ENCODE peak calls at places on chromosome 17, in ten cellular contexts. One of them, this sample, is unnamed.

GRCh38 chr17:45096141-45096540 is 35.0 kb downstream of the NMT1 start:
- DNase-seq in head of caudate nucleus: no peak
- DNase-seq in fibroblast of villous mesenchyme: peak; percentile 37
- DNase-seq in HS-5: no peak
- DNase-seq in AG08395: peak; percentile 50
- DNase-seq in endothelial cell: no peak
- DNase-seq in activated naive CD8-positive, alpha-beta T cell treated with anti-CD3 and anti-CD28 coated beads, Interleukin-2, amount 50 U/mL, for 24 hours: no peak
- DNase-seq in NCI-H2081: no peak
- DNase-seq in anterior cingulate cortex: no peak
- DNase-seq in BJ: no peak
- DNase-seq in this sample: no peak

GRCh38 chr17:81601525-81602120 is 35.3 kb downstream of the NPLOC4 start:
- DNase-seq in head of caudate nucleus: no peak
- DNase-seq in fibroblast of villous mesenchyme: peak; percentile 83
- DNase-seq in HS-5: no peak
- DNase-seq in AG08395: peak; percentile 81
- DNase-seq in endothelial cell: peak; percentile 48
- DNase-seq in activated naive CD8-positive, alpha-beta T cell treated with anti-CD3 and anti-CD28 coated beads, Interleukin-2, amount 50 U/mL, for 24 hours: peak; percentile 23
- DNase-seq in NCI-H2081: peak; percentile 55
- DNase-seq in anterior cingulate cortex: no peak
- DNase-seq in BJ: no peak
- DNase-seq in this sample: no peak

GRCh38 chr17:40325156-40326013 is 16.4 kb downstream of the RARA start:
- DNase-seq in head of caudate nucleus: no peak
- DNase-seq in fibroblast of villous mesenchyme: no peak
- DNase-seq in HS-5: no peak
- DNase-seq in AG08395: no peak
- DNase-seq in endothelial cell: no peak
- DNase-seq in activated naive CD8-positive, alpha-beta T cell treated with anti-CD3 and anti-CD28 coated beads, Interleukin-2, amount 50 U/mL, for 24 hours: peak; percentile 46
- DNase-seq in NCI-H2081: no peak
- DNase-seq in anterior cingulate cortex: no peak
- DNase-seq in BJ: no peak
- DNase-seq in this sample: no peak

GRCh38 chr17:2776589-2777241 is 19.5 kb upstream of the RAP1GAP2 start:
- DNase-seq in head of caudate nucleus: peak; percentile 45
- DNase-seq in fibroblast of villous mesenchyme: no peak
- DNase-seq in HS-5: no peak
- DNase-seq in AG08395: no peak
- DNase-seq in endothelial cell: peak; percentile 41
- DNase-seq in activated naive CD8-positive, alpha-beta T cell treated with anti-CD3 and anti-CD28 coated beads, Interleukin-2, amount 50 U/mL, for 24 hours: no peak
- DNase-seq in NCI-H2081: peak; percentile 37
- DNase-seq in anterior cingulate cortex: peak; percentile 6
- DNase-seq in BJ: no peak
- DNase-seq in this sample: no peak

GRCh38 chr17:75301031-75301430 is 11.8 kb upstream of the SLC25A19 start:
- DNase-seq in head of caudate nucleus: no peak
- DNase-seq in fibroblast of villous mesenchyme: no peak
- DNase-seq in HS-5: no peak
- DNase-seq in AG08395: no peak
- DNase-seq in endothelial cell: no peak
- DNase-seq in activated naive CD8-positive, alpha-beta T cell treated with anti-CD3 and anti-CD28 coated beads, Interleukin-2, amount 50 U/mL, for 24 hours: no peak
- DNase-seq in NCI-H2081: no peak
- DNase-seq in anterior cingulate cortex: no peak
- DNase-seq in BJ: no peak
- DNase-seq in this sample: no peak

GRCh38 chr17:83108709-83109108 is 29.3 kb downstream of the METRNL start:
- DNase-seq in head of caudate nucleus: no peak
- DNase-seq in fibroblast of villous mesenchyme: no peak
- DNase-seq in HS-5: no peak
- DNase-seq in AG08395: no peak
- DNase-seq in endothelial cell: no peak
- DNase-seq in activated naive CD8-positive, alpha-beta T cell treated with anti-CD3 and anti-CD28 coated beads, Interleukin-2, amount 50 U/mL, for 24 hours: no peak
- DNase-seq in NCI-H2081: no peak
- DNase-seq in anterior cingulate cortex: no peak
- DNase-seq in BJ: no peak
- DNase-seq in this sample: no peak

GRCh38 chr17:12457493-12457892 is 208.2 kb upstream of the MYOCD start:
- DNase-seq in head of caudate nucleus: no peak
- DNase-seq in fibroblast of villous mesenchyme: no peak
- DNase-seq in HS-5: no peak
- DNase-seq in AG08395: peak; percentile 19
- DNase-seq in endothelial cell: no peak
- DNase-seq in activated naive CD8-positive, alpha-beta T cell treated with anti-CD3 and anti-CD28 coated beads, Interleukin-2, amount 50 U/mL, for 24 hours: no peak
- DNase-seq in NCI-H2081: no peak
- DNase-seq in anterior cingulate cortex: no peak
- DNase-seq in BJ: peak; percentile 24
- DNase-seq in this sample: no peak

GRCh38 chr17:7263071-7263800 is 958 bp upstream of the CLDN7 start:
- DNase-seq in head of caudate nucleus: no peak
- DNase-seq in fibroblast of villous mesenchyme: no peak
- DNase-seq in HS-5: no peak
- DNase-seq in AG08395: no peak
- DNase-seq in endothelial cell: peak; percentile 55
- DNase-seq in activated naive CD8-positive, alpha-beta T cell treated with anti-CD3 and anti-CD28 coated beads, Interleukin-2, amount 50 U/mL, for 24 hours: no peak
- DNase-seq in NCI-H2081: no peak
- DNase-seq in anterior cingulate cortex: no peak
- DNase-seq in BJ: no peak
- DNase-seq in this sample: no peak

GRCh38 chr17:6231886-6232767 is 161.9 kb downstream of the WSCD1 start:
- DNase-seq in head of caudate nucleus: no peak
- DNase-seq in fibroblast of villous mesenchyme: no peak
- DNase-seq in HS-5: no peak
- DNase-seq in AG08395: peak; percentile 44
- DNase-seq in endothelial cell: no peak
- DNase-seq in activated naive CD8-positive, alpha-beta T cell treated with anti-CD3 and anti-CD28 coated beads, Interleukin-2, amount 50 U/mL, for 24 hours: no peak
- DNase-seq in NCI-H2081: no peak
- DNase-seq in anterior cingulate cortex: no peak
- DNase-seq in BJ: no peak
- DNase-seq in this sample: peak; percentile 6

GRCh38 chr17:3888343-3889171 is 4.3 kb downstream of the CAMKK1 start:
- DNase-seq in head of caudate nucleus: no peak
- DNase-seq in fibroblast of villous mesenchyme: peak; percentile 92
- DNase-seq in HS-5: peak; percentile 71
- DNase-seq in AG08395: peak; percentile 95
- DNase-seq in endothelial cell: no peak
- DNase-seq in activated naive CD8-positive, alpha-beta T cell treated with anti-CD3 and anti-CD28 coated beads, Interleukin-2, amount 50 U/mL, for 24 hours: no peak
- DNase-seq in NCI-H2081: no peak
- DNase-seq in anterior cingulate cortex: peak; percentile 68
- DNase-seq in BJ: peak; percentile 80
- DNase-seq in this sample: peak; percentile 81

GRCh38 chr17:55549140-55549539 is 37.9 kb upstream of the SMIM36 start:
- DNase-seq in head of caudate nucleus: no peak
- DNase-seq in fibroblast of villous mesenchyme: peak; percentile 23
- DNase-seq in HS-5: no peak
- DNase-seq in AG08395: no peak
- DNase-seq in endothelial cell: no peak
- DNase-seq in activated naive CD8-positive, alpha-beta T cell treated with anti-CD3 and anti-CD28 coated beads, Interleukin-2, amount 50 U/mL, for 24 hours: no peak
- DNase-seq in NCI-H2081: no peak
- DNase-seq in anterior cingulate cortex: no peak
- DNase-seq in BJ: no peak
- DNase-seq in this sample: no peak

GRCh38 chr17:7561028-7561575 is 617 bp upstream of the SENP3 start:
- DNase-seq in head of caudate nucleus: peak; percentile 89
- DNase-seq in fibroblast of villous mesenchyme: peak; percentile 78
- DNase-seq in HS-5: peak; percentile 43
- DNase-seq in AG08395: peak; percentile 92
- DNase-seq in endothelial cell: peak; percentile 90
- DNase-seq in activated naive CD8-positive, alpha-beta T cell treated with anti-CD3 and anti-CD28 coated beads, Interleukin-2, amount 50 U/mL, for 24 hours: peak; percentile 90
- DNase-seq in NCI-H2081: peak; percentile 70
- DNase-seq in anterior cingulate cortex: peak; percentile 80
- DNase-seq in BJ: no peak
- DNase-seq in this sample: no peak

GRCh38 chr17:82332669-82333278 is 792 bp downstream of the SECTM1 start:
- DNase-seq in head of caudate nucleus: no peak
- DNase-seq in fibroblast of villous mesenchyme: peak; percentile 63
- DNase-seq in HS-5: no peak
- DNase-seq in AG08395: peak; percentile 50
- DNase-seq in endothelial cell: no peak
- DNase-seq in activated naive CD8-positive, alpha-beta T cell treated with anti-CD3 and anti-CD28 coated beads, Interleukin-2, amount 50 U/mL, for 24 hours: no peak
- DNase-seq in NCI-H2081: no peak
- DNase-seq in anterior cingulate cortex: no peak
- DNase-seq in BJ: no peak
- DNase-seq in this sample: no peak

GRCh38 chr17:2055494-2056220 is 754 bp downstream of the HIC1 start:
- DNase-seq in head of caudate nucleus: no peak
- DNase-seq in fibroblast of villous mesenchyme: peak; percentile 52
- DNase-seq in HS-5: no peak
- DNase-seq in AG08395: no peak
- DNase-seq in endothelial cell: peak; percentile 28
- DNase-seq in activated naive CD8-positive, alpha-beta T cell treated with anti-CD3 and anti-CD28 coated beads, Interleukin-2, amount 50 U/mL, for 24 hours: peak; percentile 52
- DNase-seq in NCI-H2081: no peak
- DNase-seq in anterior cingulate cortex: no peak
- DNase-seq in BJ: no peak
- DNase-seq in this sample: no peak

GRCh38 chr17:78263063-78263735 is 31.8 kb downstream of the TMEM235 start:
- DNase-seq in head of caudate nucleus: no peak
- DNase-seq in fibroblast of villous mesenchyme: peak; percentile 76
- DNase-seq in HS-5: no peak
- DNase-seq in AG08395: no peak
- DNase-seq in endothelial cell: no peak
- DNase-seq in activated naive CD8-positive, alpha-beta T cell treated with anti-CD3 and anti-CD28 coated beads, Interleukin-2, amount 50 U/mL, for 24 hours: no peak
- DNase-seq in NCI-H2081: no peak
- DNase-seq in anterior cingulate cortex: no peak
- DNase-seq in BJ: no peak
- DNase-seq in this sample: no peak

GRCh38 chr17:82942166-82943130 is 102.6 kb upstream of the ZNF750 start:
- DNase-seq in head of caudate nucleus: peak; percentile 36
- DNase-seq in fibroblast of villous mesenchyme: no peak
- DNase-seq in HS-5: no peak
- DNase-seq in AG08395: no peak
- DNase-seq in endothelial cell: no peak
- DNase-seq in activated naive CD8-positive, alpha-beta T cell treated with anti-CD3 and anti-CD28 coated beads, Interleukin-2, amount 50 U/mL, for 24 hours: no peak
- DNase-seq in NCI-H2081: no peak
- DNase-seq in anterior cingulate cortex: no peak
- DNase-seq in BJ: no peak
- DNase-seq in this sample: no peak